ENCODE peak calls at places on chromosomes 13 and 19, in eight cellular contexts. R, O, Q, B, A, G, M and N are unnamed samples.
A peak's percentile ranks its signal among the peaks of the same experiment; 100 is the strongest.

GRCh38 chr13:70128098-70128497 is 19.8 kb upstream of the KLHL1 start:
- DNase-seq in R (no peak), O (no peak), Q (no peak), B (no peak), A (no peak), G (no peak), M (no peak), N (no peak)

GRCh38 chr13:111999352-111999751 is 67.6 kb upstream of the SOX1 start:
- DNase-seq in R (no peak), O (no peak), Q (no peak), B (no peak), A (no peak), G (no peak), M (no peak), N (no peak)

GRCh38 chr19:7706188-7706530 is 4.2 kb upstream of the FCER2 start:
- DNase-seq in R (no peak), O (no peak), Q (no peak), B (no peak), A (no peak), G (no peak), M (no peak), N (no peak)

GRCh38 chr19:19384486-19384885 is 21.0 kb upstream of the GATAD2A start:
- DNase-seq in R (no peak), O (peak; percentile 79), Q (no peak), B (no peak), A (no peak), G (no peak), M (no peak), N (no peak)

GRCh38 chr13:107375701-107376350 is 807.9 kb upstream of the ARGLU1 start:
- DNase-seq in R (no peak), O (no peak), Q (no peak), B (no peak), A (no peak), G (no peak), M (no peak), N (no peak)

GRCh38 chr19:18418725-18419194 is 438 bp upstream of the SSBP4 start:
- DNase-seq in R (peak; percentile 53), O (peak; percentile 86), Q (no peak), B (no peak), A (no peak), G (no peak), M (peak; percentile 59), N (no peak)

GRCh38 chr13:113742445-113743120 is 16.4 kb upstream of the TMEM255B start:
- DNase-seq in R (no peak), O (peak; percentile 62), Q (no peak), B (no peak), A (no peak), G (no peak), M (no peak), N (no peak)

GRCh38 chr13:36819811-36820140 is 754 bp downstream of the RFXAP start:
- DNase-seq in R (peak; percentile 25), O (no peak), Q (no peak), B (no peak), A (peak; percentile 9), G (no peak), M (no peak), N (no peak)

GRCh38 chr13:29589967-29590366 is 5.5 kb downstream of the SLC7A1 start:
- DNase-seq in R (no peak), O (no peak), Q (no peak), B (no peak), A (no peak), G (no peak), M (no peak), N (no peak)

GRCh38 chr13:59354665-59355064 is 809.1 kb downstream of the DIAPH3 start:
- DNase-seq in R (no peak), O (no peak), Q (no peak), B (no peak), A (no peak), G (no peak), M (no peak), N (no peak)

GRCh38 chr13:42946927-42947326 is 45.1 kb downstream of the EPSTI1 start:
- DNase-seq in R (no peak), O (no peak), Q (no peak), B (no peak), A (no peak), G (no peak), M (no peak), N (no peak)

GRCh38 chr13:112953591-112954487 is 15.2 kb upstream of the MCF2L start:
- DNase-seq in R (no peak), O (peak; percentile 72), Q (no peak), B (no peak), A (no peak), G (peak; percentile 20), M (no peak), N (no peak)

GRCh38 chr19:27972291-27973040 is 1240.5 kb downstream of the UQCRFS1 start:
- DNase-seq in R (no peak), O (no peak), Q (no peak), B (no peak), A (no peak), G (no peak), M (no peak), N (no peak)

GRCh38 chr13:48264052-48264451 is 31.0 kb downstream of the ITM2B start:
- DNase-seq in R (no peak), O (no peak), Q (no peak), B (no peak), A (no peak), G (no peak), M (no peak), N (no peak)

GRCh38 chr13:110907951-110908898 is 6.6 kb downstream of the ANKRD10 start:
- DNase-seq in R (no peak), O (no peak), Q (no peak), B (peak; percentile 91), A (peak; percentile 74), G (peak; percentile 71), M (peak; percentile 67), N (no peak)

GRCh38 chr19:54305141-54305540 is 7.8 kb downstream of the LILRA5 start:
- DNase-seq in R (no peak), O (no peak), Q (no peak), B (no peak), A (no peak), G (no peak), M (no peak), N (no peak)

GRCh38 chr19:33396701-33397535 is 23.4 kb downstream of the CEBPG start:
- DNase-seq in R (no peak), O (peak; percentile 75), Q (no peak), B (no peak), A (no peak), G (no peak), M (no peak), N (no peak)

GRCh38 chr13:61965756-61966155 is 550.1 kb upstream of the PCDH20 start:
- DNase-seq in R (no peak), O (no peak), Q (no peak), B (no peak), A (no peak), G (no peak), M (no peak), N (no peak)

GRCh38 chr13:23570099-23570926 is at the start of gene TNFRSF19:
- DNase-seq in R (peak; percentile 65), O (no peak), Q (peak; percentile 35), B (no peak), A (no peak), G (no peak), M (peak; percentile 60), N (no peak)

GRCh38 chr13:102913924-102914628 is 68.2 kb downstream of the ERCC5 start:
- DNase-seq in R (no peak), O (no peak), Q (no peak), B (peak; percentile 47), A (no peak), G (peak; percentile 53), M (peak; percentile 57), N (no peak)

GRCh38 chr13:107373551-107373950 is 805.6 kb upstream of the ARGLU1 start:
- DNase-seq in R (no peak), O (no peak), Q (no peak), B (no peak), A (no peak), G (no peak), M (no peak), N (no peak)

GRCh38 chr19:11014403-11014911 is 53.6 kb downstream of the SMARCA4 start:
- DNase-seq in R (no peak), O (no peak), Q (no peak), B (no peak), A (no peak), G (no peak), M (no peak), N (no peak)
- TF ChIP-seq CTCF in R (no peak), O (no peak), Q (no peak), B (no peak), A (no peak), G (no peak), M (no peak), N (no peak)

DNA sequence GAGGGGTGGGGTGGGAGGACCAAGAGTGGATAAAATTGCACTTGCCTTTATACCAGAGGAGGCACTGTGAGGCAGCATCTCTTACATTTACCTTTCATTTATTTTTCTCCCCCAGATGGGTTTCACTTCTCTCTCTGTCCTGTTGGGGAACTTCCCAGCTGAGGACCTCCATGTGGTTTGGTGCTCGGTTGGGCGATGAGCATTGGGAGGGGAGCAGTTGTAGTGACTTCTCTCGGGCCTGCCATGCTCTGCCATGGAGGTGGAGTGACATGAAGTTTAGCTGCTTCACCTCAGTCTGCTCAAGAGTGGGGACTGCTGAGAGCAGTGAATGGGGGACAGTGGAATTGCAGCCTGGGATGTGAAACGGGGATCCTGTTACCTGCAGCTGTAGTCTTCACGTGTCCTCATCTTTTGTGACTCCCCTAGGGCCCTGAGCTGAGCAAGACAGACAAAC is 23.1 kb upstream of the CXCL17 start:
- DNase-seq in R (no peak), O (peak; percentile 78), Q (no peak), B (no peak), A (no peak), G (no peak), M (no peak), N (no peak)
- TF ChIP-seq POLR2A in R (no peak), O (no peak), Q (no peak), B (no peak), A (no peak), G (no peak), M (no peak), N (no peak)

DNA sequence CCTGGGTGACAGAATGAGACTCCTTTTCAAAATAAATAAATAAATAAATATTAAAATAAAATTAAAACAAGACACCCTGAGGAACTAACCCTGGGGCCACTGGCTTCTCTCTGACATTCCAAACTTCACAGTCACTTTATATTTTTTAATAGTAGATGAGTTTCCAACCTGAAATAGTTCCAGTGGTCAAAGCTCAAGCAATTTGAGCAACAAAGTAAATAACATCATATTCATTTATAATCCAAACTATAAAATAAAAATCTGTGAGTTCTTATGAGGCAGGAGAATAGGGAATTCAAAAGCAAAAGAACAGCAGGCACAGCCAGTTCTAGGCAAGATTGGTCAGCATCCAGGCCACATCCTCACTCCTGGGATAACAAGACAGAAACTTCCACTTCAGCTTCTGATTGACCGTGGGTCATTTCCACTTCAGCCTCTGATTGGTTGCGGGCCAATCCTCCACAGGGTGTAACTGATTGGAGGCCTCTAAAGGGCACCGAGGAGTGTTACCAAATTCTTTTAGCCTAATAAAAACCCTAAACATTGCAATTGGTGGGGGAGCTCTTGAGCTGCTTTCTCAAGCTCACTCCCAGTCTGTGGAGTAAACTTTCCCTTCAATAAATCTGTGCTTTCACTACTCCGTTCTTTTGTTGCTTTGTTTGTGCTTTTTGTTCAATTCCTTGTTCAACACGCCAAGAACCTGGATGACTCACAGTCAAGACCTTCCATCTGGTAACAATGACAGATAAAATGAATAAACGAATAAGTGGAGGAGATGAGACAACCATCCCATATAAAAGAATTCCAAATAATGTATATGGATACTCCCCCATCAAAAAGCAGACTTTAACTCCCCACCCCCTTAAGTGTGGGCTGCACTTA is 42.5 kb upstream of the AMER2 start:
- DNase-seq in R (no peak), O (no peak), Q (peak; percentile 82), B (no peak), A (peak; percentile 2), G (no peak), M (peak; percentile 16), N (no peak)
- TF ChIP-seq CTCF in R (no peak), O (no peak), Q (no peak), B (no peak), A (no peak), G (no peak), M (no peak), N (no peak)

GRCh38 chr19:38264486-38265212 is at the start of gene SPINT2:
- DNase-seq in R (no peak), O (peak; percentile 93), Q (no peak), B (no peak), A (no peak), G (no peak), M (no peak), N (peak; percentile 67)
- TF ChIP-seq POLR2A in R (no peak), O (no peak), Q (no peak), B (peak; percentile 80), A (peak; percentile 49), G (no peak), M (no peak), N (peak; percentile 32)